ENCODE peak calls at places on chromosomes 5 and 9, in eight cellular contexts. One of them, this sample, is unnamed.

GRCh38 chr5:137959488-137959887 is 70.2 kb downstream of the PKD2L2 start:
- DNase-seq in endothelial cell: no peak
- DNase-seq in heart right ventricle: no peak
- DNase-seq in SK-N-SH: no peak
- DNase-seq in stomach: no peak
- DNase-seq in tibial artery: no peak
- DNase-seq in tibial nerve: no peak
- DNase-seq in right atrium auricular region: no peak
- DNase-seq in this sample: no peak

GRCh38 chr9:70924380-70924779 is 197.0 kb downstream of the TRPM3 start:
- DNase-seq in tibial artery: no peak
- DNase-seq in tibial nerve: no peak
- DNase-seq in endothelial cell: no peak
- DNase-seq in SK-N-SH: no peak
- DNase-seq in right atrium auricular region: no peak
- DNase-seq in heart right ventricle: no peak
- DNase-seq in stomach: no peak
- DNase-seq in this sample: no peak

GRCh38 chr9:129888809-129889460 is 53.7 kb downstream of the USP20 start:
- DNase-seq in tibial nerve: no peak
- DNase-seq in right atrium auricular region: no peak
- DNase-seq in endothelial cell: no peak
- DNase-seq in SK-N-SH: no peak
- DNase-seq in stomach: no peak
- DNase-seq in tibial artery: no peak
- DNase-seq in heart right ventricle: no peak
- DNase-seq in this sample: peak

GRCh38 chr5:13356226-13356625 is 588.3 kb downstream of the DNAH5 start:
- DNase-seq in endothelial cell: no peak
- DNase-seq in right atrium auricular region: no peak
- DNase-seq in stomach: no peak
- DNase-seq in tibial nerve: no peak
- DNase-seq in tibial artery: no peak
- DNase-seq in heart right ventricle: no peak
- DNase-seq in SK-N-SH: no peak
- DNase-seq in this sample: no peak

GRCh38 chr9:112382501-112383364 is 2.8 kb downstream of the HSDL2 start:
- DNase-seq in heart right ventricle: no peak
- DNase-seq in right atrium auricular region: no peak
- DNase-seq in endothelial cell: no peak
- DNase-seq in SK-N-SH: no peak
- DNase-seq in tibial nerve: no peak
- DNase-seq in tibial artery: no peak
- DNase-seq in stomach: no peak
- DNase-seq in this sample: no peak

GRCh38 chr9:133252301-133252776 is 22.7 kb downstream of the ABO start:
- DNase-seq in SK-N-SH: peak
- DNase-seq in stomach: peak
- DNase-seq in tibial nerve: no peak
- DNase-seq in heart right ventricle: no peak
- DNase-seq in right atrium auricular region: no peak
- DNase-seq in tibial artery: no peak
- DNase-seq in endothelial cell: no peak
- DNase-seq in this sample: no peak

GRCh38 chr5:4017076-4017803 is 421.6 kb downstream of the IRX1 start:
- DNase-seq in heart right ventricle: no peak
- DNase-seq in tibial nerve: no peak
- DNase-seq in endothelial cell: no peak
- DNase-seq in stomach: no peak
- DNase-seq in right atrium auricular region: no peak
- DNase-seq in SK-N-SH: no peak
- DNase-seq in tibial artery: no peak
- DNase-seq in this sample: peak

GRCh38 chr5:180825768-180826525 is 23.3 kb upstream of the MGAT1 start:
- DNase-seq in stomach: peak
- DNase-seq in endothelial cell: no peak
- DNase-seq in tibial artery: peak
- DNase-seq in SK-N-SH: no peak
- DNase-seq in tibial nerve: peak
- DNase-seq in right atrium auricular region: peak
- DNase-seq in heart right ventricle: no peak
- DNase-seq in this sample: peak

GRCh38 chr9:136568288-136569081 is 22.6 kb upstream of the NOTCH1 start:
- DNase-seq in endothelial cell: no peak
- DNase-seq in stomach: no peak
- DNase-seq in heart right ventricle: peak
- DNase-seq in SK-N-SH: no peak
- DNase-seq in tibial nerve: no peak
- DNase-seq in tibial artery: peak
- DNase-seq in right atrium auricular region: no peak
- DNase-seq in this sample: no peak

GRCh38 chr9:108436470-108436869 is 419.3 kb downstream of the ACTL7B start:
- DNase-seq in right atrium auricular region: no peak
- DNase-seq in heart right ventricle: no peak
- DNase-seq in SK-N-SH: no peak
- DNase-seq in tibial artery: no peak
- DNase-seq in stomach: no peak
- DNase-seq in tibial nerve: no peak
- DNase-seq in endothelial cell: no peak
- DNase-seq in this sample: no peak

DNA sequence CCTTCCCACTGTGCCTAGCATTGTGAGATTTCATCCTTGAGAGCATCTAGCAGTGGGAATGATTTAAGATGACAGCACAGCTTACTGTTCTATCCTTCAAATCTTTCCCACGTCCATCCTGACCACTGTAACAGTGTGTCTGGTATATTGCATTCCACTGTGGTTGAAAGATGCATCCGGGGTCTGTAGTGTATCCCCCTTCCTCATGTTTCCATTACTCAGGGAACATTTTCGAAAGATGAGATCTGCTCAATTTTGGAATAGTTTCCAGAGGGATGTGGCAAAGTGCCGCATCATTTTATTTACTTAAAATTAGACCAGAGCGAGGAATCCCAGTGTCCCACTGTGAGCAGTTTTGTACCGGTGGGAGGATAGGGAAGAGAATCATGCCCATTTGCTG is 407.1 kb upstream of the PAPPA start:
- DNase-seq in stomach: no peak
- DNase-seq in tibial nerve: no peak
- DNase-seq in tibial artery: no peak
- DNase-seq in SK-N-SH: no peak
- DNase-seq in endothelial cell: no peak
- DNase-seq in heart right ventricle: no peak
- DNase-seq in right atrium auricular region: no peak
- DNase-seq in this sample: no peak
- TF ChIP-seq CTCF in stomach: no peak
- TF ChIP-seq CTCF in tibial nerve: no peak
- TF ChIP-seq CTCF in tibial artery: no peak
- TF ChIP-seq CTCF in SK-N-SH: no peak
- TF ChIP-seq CTCF in endothelial cell: no peak
- TF ChIP-seq CTCF in heart right ventricle: no peak
- TF ChIP-seq CTCF in right atrium auricular region: no peak
- TF ChIP-seq CTCF in this sample: no peak

DNA sequence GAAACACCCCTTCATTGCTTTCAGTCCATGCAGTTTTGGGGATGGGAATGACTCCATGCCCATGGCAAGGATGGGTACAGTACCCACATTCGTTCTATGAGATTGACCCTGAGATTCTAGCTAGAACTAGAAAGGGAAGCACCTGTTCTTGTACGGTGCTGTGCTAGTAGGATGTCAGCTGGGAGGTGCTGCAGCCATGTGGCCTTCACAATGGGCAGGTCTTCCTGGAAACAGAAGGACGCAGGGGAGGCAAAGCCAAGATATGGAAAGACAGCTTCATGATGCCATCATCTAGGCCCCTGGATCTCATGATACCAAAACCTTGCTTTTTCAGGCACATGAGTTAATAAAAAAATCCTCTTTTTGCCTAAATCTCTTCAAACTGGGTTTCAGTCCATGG is 10.5 kb upstream of the FGF1 start:
- DNase-seq in SK-N-SH: no peak
- DNase-seq in stomach: no peak
- DNase-seq in right atrium auricular region: no peak
- DNase-seq in tibial nerve: no peak
- DNase-seq in endothelial cell: no peak
- DNase-seq in heart right ventricle: no peak
- DNase-seq in tibial artery: no peak
- DNase-seq in this sample: no peak
- TF ChIP-seq CTCF in SK-N-SH: no peak
- TF ChIP-seq CTCF in stomach: no peak
- TF ChIP-seq CTCF in right atrium auricular region: no peak
- TF ChIP-seq CTCF in tibial nerve: no peak
- TF ChIP-seq CTCF in endothelial cell: no peak
- TF ChIP-seq CTCF in heart right ventricle: peak
- TF ChIP-seq CTCF in tibial artery: no peak
- TF ChIP-seq CTCF in this sample: no peak

DNA sequence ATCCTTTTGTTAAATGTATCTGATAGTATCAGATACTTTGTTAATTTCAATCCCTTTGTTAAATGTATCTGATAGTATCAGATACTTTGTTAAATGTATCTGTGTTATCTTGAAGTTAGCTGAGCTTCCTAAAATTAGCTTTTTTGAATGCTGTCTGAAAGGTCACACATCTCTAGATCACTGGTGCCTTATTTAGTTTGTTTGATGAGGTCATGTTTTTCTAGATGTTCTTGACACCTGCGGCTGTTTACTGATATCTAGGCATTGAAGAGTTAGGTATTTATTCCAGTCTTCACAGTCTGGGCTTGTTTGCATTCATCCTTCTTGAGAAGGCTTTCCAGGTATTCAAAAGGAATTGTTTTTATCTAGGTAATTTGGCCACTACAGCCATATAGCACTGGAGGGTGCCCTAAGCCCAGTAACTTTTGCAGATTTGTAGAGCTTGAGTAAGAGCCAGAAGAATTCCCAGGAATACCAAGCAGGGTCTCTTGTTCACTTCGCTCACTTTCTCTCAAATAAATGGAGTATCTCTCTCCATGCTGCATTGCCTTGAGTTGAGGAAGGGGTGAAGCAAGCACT is 435.4 kb upstream of the GRAMD2B start:
- DNase-seq in stomach: no peak
- DNase-seq in tibial nerve: no peak
- DNase-seq in endothelial cell: no peak
- DNase-seq in tibial artery: no peak
- DNase-seq in SK-N-SH: no peak
- DNase-seq in right atrium auricular region: no peak
- DNase-seq in heart right ventricle: no peak
- DNase-seq in this sample: no peak
- TF ChIP-seq CTCF in stomach: no peak
- TF ChIP-seq CTCF in tibial nerve: no peak
- TF ChIP-seq CTCF in endothelial cell: no peak
- TF ChIP-seq CTCF in tibial artery: no peak
- TF ChIP-seq CTCF in SK-N-SH: no peak
- TF ChIP-seq CTCF in right atrium auricular region: no peak
- TF ChIP-seq CTCF in heart right ventricle: peak
- TF ChIP-seq CTCF in this sample: no peak

GRCh38 chr5:127290019-127290945 is at the start of gene MEGF10:
- DNase-seq in SK-N-SH: peak
- DNase-seq in tibial nerve: peak
- DNase-seq in stomach: no peak
- DNase-seq in tibial artery: no peak
- DNase-seq in right atrium auricular region: no peak
- DNase-seq in heart right ventricle: peak
- DNase-seq in endothelial cell: peak
- DNase-seq in this sample: peak
- TF ChIP-seq CTCF in SK-N-SH: peak
- TF ChIP-seq CTCF in tibial nerve: peak
- TF ChIP-seq CTCF in stomach: no peak
- TF ChIP-seq CTCF in tibial artery: peak
- TF ChIP-seq CTCF in right atrium auricular region: peak
- TF ChIP-seq CTCF in heart right ventricle: peak
- TF ChIP-seq CTCF in endothelial cell: peak
- TF ChIP-seq CTCF in this sample: peak

GRCh38 chr5:149810856-149811255 is 80.7 kb downstream of the PPARGC1B start:
- DNase-seq in right atrium auricular region: no peak
- DNase-seq in endothelial cell: no peak
- DNase-seq in stomach: no peak
- DNase-seq in tibial artery: no peak
- DNase-seq in tibial nerve: no peak
- DNase-seq in heart right ventricle: no peak
- DNase-seq in SK-N-SH: no peak
- DNase-seq in this sample: no peak

GRCh38 chr5:149808264-149808982 is 78.3 kb downstream of the PPARGC1B start:
- DNase-seq in tibial artery: no peak
- DNase-seq in SK-N-SH: no peak
- DNase-seq in stomach: no peak
- DNase-seq in endothelial cell: no peak
- DNase-seq in tibial nerve: no peak
- DNase-seq in heart right ventricle: no peak
- DNase-seq in right atrium auricular region: no peak
- DNase-seq in this sample: no peak

GRCh38 chr5:149811453-149811852 is 81.3 kb downstream of the PPARGC1B start:
- DNase-seq in SK-N-SH: no peak
- DNase-seq in tibial artery: no peak
- DNase-seq in heart right ventricle: no peak
- DNase-seq in tibial nerve: no peak
- DNase-seq in right atrium auricular region: no peak
- DNase-seq in endothelial cell: no peak
- DNase-seq in stomach: no peak
- DNase-seq in this sample: no peak

GRCh38 chr5:149807614-149808013 is 77.5 kb downstream of the PPARGC1B start:
- DNase-seq in tibial nerve: no peak
- DNase-seq in stomach: no peak
- DNase-seq in right atrium auricular region: no peak
- DNase-seq in SK-N-SH: no peak
- DNase-seq in endothelial cell: no peak
- DNase-seq in heart right ventricle: no peak
- DNase-seq in tibial artery: no peak
- DNase-seq in this sample: no peak

DNA sequence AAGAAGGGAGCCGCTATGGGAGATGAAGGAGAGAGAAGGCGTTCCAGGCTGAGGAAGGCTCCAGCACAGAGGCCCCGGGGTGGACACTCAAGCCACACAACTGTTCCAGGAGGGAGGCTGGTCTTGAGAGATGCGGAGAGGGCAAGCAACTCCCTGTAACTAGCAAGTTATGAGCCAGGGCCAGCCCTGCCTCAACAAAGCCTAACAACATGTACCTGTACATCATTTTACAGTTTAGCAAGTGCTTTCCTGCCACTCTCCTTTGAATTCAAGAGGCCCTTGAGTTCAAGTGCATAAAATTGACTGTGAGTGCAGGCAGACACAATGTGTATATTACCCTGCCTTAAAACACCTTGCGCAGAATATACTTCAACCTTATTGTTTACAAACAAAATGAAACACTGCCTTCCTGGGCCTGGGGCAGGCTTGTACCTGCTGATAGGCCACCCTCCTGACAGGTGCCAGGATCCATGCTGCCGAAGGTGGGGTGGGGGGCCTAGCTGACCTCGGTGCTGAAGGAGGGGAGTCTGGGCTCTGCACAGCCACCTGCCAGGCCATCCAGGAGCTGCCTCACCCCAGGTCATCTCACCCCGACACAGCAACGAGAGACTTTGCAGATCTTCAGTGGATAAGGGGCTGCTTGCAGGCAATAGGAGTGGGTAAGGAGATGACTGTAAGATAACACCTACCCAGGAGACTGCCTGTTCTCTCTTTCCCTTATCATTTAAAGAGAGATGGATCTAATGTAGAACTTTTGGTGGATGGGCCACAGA is 80.0 kb downstream of the PPARGC1B start:
- DNase-seq in tibial artery: no peak
- DNase-seq in SK-N-SH: no peak
- DNase-seq in endothelial cell: no peak
- DNase-seq in tibial nerve: no peak
- DNase-seq in right atrium auricular region: no peak
- DNase-seq in stomach: no peak
- DNase-seq in heart right ventricle: no peak
- DNase-seq in this sample: no peak
- TF ChIP-seq CTCF in tibial artery: no peak
- TF ChIP-seq CTCF in SK-N-SH: no peak
- TF ChIP-seq CTCF in endothelial cell: no peak
- TF ChIP-seq CTCF in tibial nerve: no peak
- TF ChIP-seq CTCF in right atrium auricular region: no peak
- TF ChIP-seq CTCF in stomach: no peak
- TF ChIP-seq CTCF in heart right ventricle: no peak
- TF ChIP-seq CTCF in this sample: no peak